ENCODE peak calls at places on chromosomes 2 and 18, in five cellular contexts. One of them, this sample, is unnamed.

GRCh38 chr2:11949732-11950503 is 203.5 kb downstream of the LPIN1 start:
- DNase-seq in endodermal cell: no peak
- DNase-seq in psoas muscle: no peak
- DNase-seq in upper lobe of right lung: no peak
- DNase-seq in A673: no peak
- DNase-seq in this sample: no peak

GRCh38 chr2:60483400-60483799 is 70.1 kb downstream of the BCL11A start:
- DNase-seq in psoas muscle: no peak
- DNase-seq in endodermal cell: peak; percentile 27
- DNase-seq in A673: no peak
- DNase-seq in upper lobe of right lung: no peak
- DNase-seq in this sample: no peak

GRCh38 chr2:8458461-8459459 is 223.1 kb upstream of the ID2 start:
- DNase-seq in A673: no peak
- DNase-seq in endodermal cell: no peak
- DNase-seq in upper lobe of right lung: no peak
- DNase-seq in psoas muscle: no peak
- DNase-seq in this sample: no peak

GRCh38 chr18:66048404-66048803 is 297.6 kb downstream of the CDH7 start:
- DNase-seq in endodermal cell: no peak
- DNase-seq in upper lobe of right lung: no peak
- DNase-seq in psoas muscle: no peak
- DNase-seq in A673: no peak
- DNase-seq in this sample: no peak

GRCh38 chr2:140440815-140441214 is 1660.6 kb upstream of the NXPH2 start:
- DNase-seq in endodermal cell: no peak
- DNase-seq in A673: peak; percentile 48
- DNase-seq in psoas muscle: no peak
- DNase-seq in upper lobe of right lung: no peak
- DNase-seq in this sample: no peak

GRCh38 chr2:158994920-158995676 is 26.7 kb downstream of the TANC1 start:
- DNase-seq in endodermal cell: peak; percentile 81
- DNase-seq in A673: peak; percentile 32
- DNase-seq in upper lobe of right lung: no peak
- DNase-seq in psoas muscle: no peak
- DNase-seq in this sample: no peak

GRCh38 chr2:124489686-124490085 is 464.6 kb downstream of the CNTNAP5 start:
- DNase-seq in A673: no peak
- DNase-seq in upper lobe of right lung: no peak
- DNase-seq in endodermal cell: no peak
- DNase-seq in psoas muscle: no peak
- DNase-seq in this sample: no peak

GRCh38 chr2:30139131-30139870 is 7.5 kb upstream of the YPEL5 start:
- DNase-seq in upper lobe of right lung: no peak
- DNase-seq in A673: no peak
- DNase-seq in endodermal cell: no peak
- DNase-seq in psoas muscle: no peak
- DNase-seq in this sample: no peak

GRCh38 chr2:132448771-132449170 is 32.2 kb downstream of the GPR39 start:
- DNase-seq in psoas muscle: no peak
- DNase-seq in A673: peak; percentile 65
- DNase-seq in upper lobe of right lung: no peak
- DNase-seq in endodermal cell: peak; percentile 81
- DNase-seq in this sample: no peak

DNA sequence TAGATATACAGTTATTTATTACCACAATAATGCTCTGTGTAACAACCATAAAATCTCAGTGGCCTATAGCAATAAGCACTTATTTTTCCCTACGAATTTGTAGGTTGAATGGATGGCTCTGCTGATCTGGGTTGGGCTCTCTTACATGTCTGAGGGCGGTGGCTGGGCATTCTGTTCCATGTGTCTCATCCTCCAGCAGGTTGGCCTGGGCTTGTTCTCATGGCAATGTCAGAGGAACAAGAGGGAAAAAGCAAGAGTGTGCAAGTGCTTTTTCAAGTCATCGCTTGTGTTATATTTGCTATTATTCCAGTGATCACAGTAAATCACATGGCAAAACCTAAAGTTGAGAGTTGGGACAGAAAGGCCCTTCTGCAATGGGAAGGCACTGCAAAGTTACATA is 30.4 kb upstream of the MYO3B start:
- DNase-seq in upper lobe of right lung: no peak
- DNase-seq in A673: no peak
- DNase-seq in psoas muscle: no peak
- DNase-seq in endodermal cell: no peak
- DNase-seq in this sample: no peak
- TF ChIP-seq CTCF in upper lobe of right lung: no peak
- TF ChIP-seq CTCF in A673: no peak
- TF ChIP-seq CTCF in psoas muscle: no peak
- TF ChIP-seq CTCF in endodermal cell: no peak
- TF ChIP-seq CTCF in this sample: no peak

GRCh38 chr2:34570266-34570872 is 971.3 kb upstream of the FAM98A start:
- DNase-seq in upper lobe of right lung: no peak
- DNase-seq in endodermal cell: peak; percentile 67
- DNase-seq in A673: peak; percentile 63
- DNase-seq in psoas muscle: no peak
- DNase-seq in this sample: no peak
- H3K36me3 ChIP-seq in upper lobe of right lung: no peaks in the 10 kb centered on the region
- H3K36me3 ChIP-seq in endodermal cell: no peaks in the 10 kb centered on the region
- H3K36me3 ChIP-seq in A673: no peaks in the 10 kb centered on the region
- H3K36me3 ChIP-seq in psoas muscle: no peaks in the 10 kb centered on the region
- H3K36me3 ChIP-seq in this sample: no peaks in the 10 kb centered on the region

DNA sequence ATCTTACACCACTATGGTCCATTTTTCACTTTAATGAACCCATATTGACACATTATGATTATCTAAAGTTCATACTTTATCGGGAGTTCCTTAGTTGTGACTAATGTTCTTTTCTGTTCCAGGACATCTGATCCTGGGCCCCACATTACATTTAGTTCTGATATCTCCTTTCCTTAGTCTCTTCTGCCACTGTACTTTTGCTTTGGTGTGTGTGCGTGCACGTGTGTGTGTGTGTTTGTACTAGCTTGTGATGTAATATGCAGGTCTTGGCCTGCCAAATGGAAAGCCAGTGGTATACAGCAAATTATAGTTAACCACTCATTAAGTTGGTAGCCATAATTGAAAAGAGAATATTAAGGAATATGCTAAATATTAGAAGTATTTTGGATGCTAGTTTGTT is 88.0 kb downstream of the CDC42EP3 start:
- DNase-seq in endodermal cell: no peak
- DNase-seq in psoas muscle: no peak
- DNase-seq in upper lobe of right lung: no peak
- DNase-seq in A673: no peak
- DNase-seq in this sample: no peak
- H3K4me3 ChIP-seq in endodermal cell: no peak overlapping the region
- H3K4me3 ChIP-seq in psoas muscle: no peak overlapping the region
- H3K4me3 ChIP-seq in upper lobe of right lung: no peak overlapping the region
- H3K4me3 ChIP-seq in A673: no peak overlapping the region
- H3K4me3 ChIP-seq in this sample: no peak overlapping the region

DNA sequence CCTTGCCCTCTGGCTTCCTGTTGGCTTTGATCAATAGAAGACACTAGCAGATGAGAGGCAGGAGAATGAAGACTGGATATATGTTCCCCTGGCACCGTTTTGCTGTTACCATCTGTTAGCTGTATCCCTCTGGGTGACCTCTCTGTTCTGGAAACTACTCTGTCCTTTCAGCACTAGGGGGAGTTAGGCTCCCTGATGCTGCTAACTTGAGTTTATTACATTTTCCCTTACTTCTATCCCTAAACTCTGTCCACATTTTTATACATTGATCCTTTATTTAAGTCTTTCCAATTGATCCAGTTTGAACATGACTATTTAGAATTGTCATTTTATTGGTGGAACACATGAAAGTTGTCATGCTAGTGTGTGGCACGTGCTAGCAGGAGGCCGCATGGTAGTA is 1014.3 kb upstream of the CDH2 start:
- DNase-seq in psoas muscle: no peak
- DNase-seq in upper lobe of right lung: no peak
- DNase-seq in endodermal cell: peak; percentile 46
- DNase-seq in A673: peak; percentile 30
- DNase-seq in this sample: no peak
- TF ChIP-seq CTCF in psoas muscle: no peak
- TF ChIP-seq CTCF in upper lobe of right lung: no peak
- TF ChIP-seq CTCF in endodermal cell: peak; percentile 76
- TF ChIP-seq CTCF in A673: peak; percentile 56
- TF ChIP-seq CTCF in this sample: no peak

GRCh38 chr2:190968522-190968921 is 45.4 kb downstream of the STAT1 start:
- DNase-seq in upper lobe of right lung: no peak
- DNase-seq in endodermal cell: no peak
- DNase-seq in A673: no peak
- DNase-seq in psoas muscle: no peak
- DNase-seq in this sample: no peak
- H3K36me3 ChIP-seq in upper lobe of right lung: peaks cover 96% of the 10 kb centered on the region
- H3K36me3 ChIP-seq in endodermal cell: peaks cover 92% of the 10 kb centered on the region
- H3K36me3 ChIP-seq in A673: peaks cover 59% of the 10 kb centered on the region
- H3K36me3 ChIP-seq in psoas muscle: peaks cover 95% of the 10 kb centered on the region
- H3K36me3 ChIP-seq in this sample: peaks cover 3% of the 10 kb centered on the region

GRCh38 chr2:207928079-207928478 is 97.2 kb downstream of the PLEKHM3 start:
- DNase-seq in upper lobe of right lung: no peak
- DNase-seq in psoas muscle: no peak
- DNase-seq in endodermal cell: no peak
- DNase-seq in A673: no peak
- DNase-seq in this sample: no peak

GRCh38 chr2:207933396-207934045 is 91.8 kb downstream of the PLEKHM3 start:
- DNase-seq in psoas muscle: no peak
- DNase-seq in A673: no peak
- DNase-seq in endodermal cell: no peak
- DNase-seq in upper lobe of right lung: no peak
- DNase-seq in this sample: no peak

GRCh38 chr2:207934720-207935119 is 90.6 kb downstream of the PLEKHM3 start:
- DNase-seq in A673: no peak
- DNase-seq in upper lobe of right lung: no peak
- DNase-seq in endodermal cell: no peak
- DNase-seq in psoas muscle: no peak
- DNase-seq in this sample: peak; percentile 27

GRCh38 chr2:207929923-207930322 is 95.4 kb downstream of the PLEKHM3 start:
- DNase-seq in A673: no peak
- DNase-seq in endodermal cell: no peak
- DNase-seq in upper lobe of right lung: no peak
- DNase-seq in psoas muscle: no peak
- DNase-seq in this sample: no peak

DNA sequence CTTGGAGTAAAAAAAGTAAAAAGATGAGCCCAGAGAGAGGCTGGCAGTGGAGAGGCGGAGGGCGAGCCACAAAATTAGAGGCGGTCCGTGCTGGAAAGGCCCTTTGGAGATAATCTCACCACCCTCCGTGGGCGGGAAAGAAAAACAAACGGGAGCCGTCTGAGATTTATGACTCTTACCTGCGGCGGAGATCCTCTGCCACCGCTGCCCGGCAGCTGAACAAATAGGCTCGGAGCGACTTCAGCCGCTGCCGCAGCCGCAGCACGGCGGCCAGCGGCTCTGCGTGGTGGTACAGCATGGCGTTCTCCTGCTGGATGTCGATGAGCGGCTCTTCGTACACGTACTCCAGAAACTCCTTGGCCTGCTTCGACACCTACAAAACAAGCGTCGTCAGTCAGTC is 94.6 kb downstream of the PLEKHM3 start:
- DNase-seq in A673: no peak
- DNase-seq in psoas muscle: no peak
- DNase-seq in upper lobe of right lung: peak; percentile 70
- DNase-seq in endodermal cell: no peak
- DNase-seq in this sample: no peak
- H3K4me3 ChIP-seq in A673: no peak overlapping the region
- H3K4me3 ChIP-seq in psoas muscle: no peak overlapping the region
- H3K4me3 ChIP-seq in upper lobe of right lung: no peak overlapping the region
- H3K4me3 ChIP-seq in endodermal cell: no peak overlapping the region
- H3K4me3 ChIP-seq in this sample: no peak overlapping the region

DNA sequence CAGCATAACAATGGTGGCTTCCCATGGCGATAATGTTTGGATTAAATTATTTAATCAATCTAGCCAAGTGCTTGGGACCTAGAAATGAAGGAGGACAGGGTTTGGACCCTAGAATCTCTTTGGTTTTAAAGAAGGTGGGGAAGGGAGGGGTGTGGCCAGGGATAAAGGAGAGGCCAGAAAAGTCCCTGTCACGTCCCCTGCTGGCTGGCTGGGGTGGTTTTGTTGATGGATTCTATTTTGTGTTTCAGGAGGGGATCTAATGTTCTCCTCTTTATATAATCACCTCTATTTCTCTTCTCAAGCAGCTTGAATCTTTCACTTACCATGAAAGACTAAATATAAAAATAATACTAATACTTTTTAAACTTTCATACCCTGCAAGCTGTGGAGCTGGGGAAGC is 52.6 kb upstream of the GALR1 start:
- DNase-seq in psoas muscle: no peak
- DNase-seq in upper lobe of right lung: no peak
- DNase-seq in A673: no peak
- DNase-seq in endodermal cell: peak; percentile 69
- DNase-seq in this sample: no peak
- TF ChIP-seq CTCF in psoas muscle: no peak
- TF ChIP-seq CTCF in upper lobe of right lung: no peak
- TF ChIP-seq CTCF in A673: no peak
- TF ChIP-seq CTCF in endodermal cell: peak; percentile 75
- TF ChIP-seq CTCF in this sample: no peak

DNA sequence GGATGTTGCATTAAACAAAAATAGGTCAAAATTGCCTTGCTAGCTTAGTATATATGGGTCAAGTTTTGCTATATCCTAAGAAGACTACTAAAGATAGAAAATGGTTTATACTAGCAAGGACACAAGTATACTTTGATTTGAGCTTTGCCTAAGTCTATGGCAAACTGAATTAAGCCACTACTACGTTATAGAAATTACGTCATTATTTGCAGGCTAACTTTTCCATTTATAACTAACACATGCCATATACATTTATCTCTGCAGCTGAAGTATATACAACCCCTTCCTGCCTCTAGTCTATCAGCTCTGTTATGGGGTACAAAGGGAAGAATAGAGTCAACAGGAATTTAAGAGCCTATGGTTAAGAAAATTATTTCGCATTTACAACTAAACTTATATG is 16.2 kb downstream of the YWHAQ start:
- DNase-seq in A673: no peak
- DNase-seq in psoas muscle: no peak
- DNase-seq in endodermal cell: no peak
- DNase-seq in upper lobe of right lung: no peak
- DNase-seq in this sample: no peak
- H3K36me3 ChIP-seq in A673: peaks cover 10% of the 10 kb centered on the region
- H3K36me3 ChIP-seq in psoas muscle: no peaks in the 10 kb centered on the region
- H3K36me3 ChIP-seq in endodermal cell: peaks cover 65% of the 10 kb centered on the region
- H3K36me3 ChIP-seq in upper lobe of right lung: no peaks in the 10 kb centered on the region
- H3K36me3 ChIP-seq in this sample: no peaks in the 10 kb centered on the region